ENCODE peak calls at places on chromosomes 3 and 15, in ten cellular contexts. One of them, this sample, is unnamed.
A peak's percentile ranks its signal among the peaks of the same experiment; 100 is the strongest.

GRCh38 chr3:114218578-114219185 is 18.7 kb downstream of the ZNF80 start:
- DNase-seq in HAP-1: no peak
- DNase-seq in pancreas: no peak
- DNase-seq in transverse colon: no peak
- DNase-seq in MM.1S: no peak
- DNase-seq in cardiac muscle cell: no peak
- DNase-seq in naive thymus-derived CD4-positive, alpha-beta T cell: no peak
- DNase-seq in GM23248: no peak
- DNase-seq in CD8-positive, alpha-beta T cell: no peak
- DNase-seq in endodermal cell: no peak
- DNase-seq in this sample: no peak

GRCh38 chr3:72320911-72321385 is 527.3 kb downstream of the SHQ1 start:
- DNase-seq in HAP-1: no peak
- DNase-seq in pancreas: no peak
- DNase-seq in transverse colon: no peak
- DNase-seq in MM.1S: no peak
- DNase-seq in cardiac muscle cell: no peak
- DNase-seq in naive thymus-derived CD4-positive, alpha-beta T cell: no peak
- DNase-seq in GM23248: no peak
- DNase-seq in CD8-positive, alpha-beta T cell: no peak
- DNase-seq in endodermal cell: no peak
- DNase-seq in this sample: no peak

GRCh38 chr3:169145551-169145950 is 518.0 kb downstream of the MECOM start:
- DNase-seq in HAP-1: no peak
- DNase-seq in pancreas: no peak
- DNase-seq in transverse colon: no peak
- DNase-seq in MM.1S: no peak
- DNase-seq in cardiac muscle cell: no peak
- DNase-seq in naive thymus-derived CD4-positive, alpha-beta T cell: no peak
- DNase-seq in GM23248: peak; percentile 5
- DNase-seq in CD8-positive, alpha-beta T cell: no peak
- DNase-seq in endodermal cell: no peak
- DNase-seq in this sample: no peak

GRCh38 chr3:74839591-74839990 is 225.1 kb upstream of the CNTN3 start:
- DNase-seq in HAP-1: no peak
- DNase-seq in pancreas: no peak
- DNase-seq in transverse colon: no peak
- DNase-seq in MM.1S: no peak
- DNase-seq in cardiac muscle cell: no peak
- DNase-seq in naive thymus-derived CD4-positive, alpha-beta T cell: no peak
- DNase-seq in GM23248: no peak
- DNase-seq in CD8-positive, alpha-beta T cell: no peak
- DNase-seq in endodermal cell: no peak
- DNase-seq in this sample: no peak

GRCh38 chr3:126538316-126538715 is 14.4 kb downstream of the CHST13 start:
- DNase-seq in HAP-1: no peak
- DNase-seq in pancreas: peak; percentile 5
- DNase-seq in transverse colon: peak; percentile 5
- DNase-seq in MM.1S: no peak
- DNase-seq in cardiac muscle cell: no peak
- DNase-seq in naive thymus-derived CD4-positive, alpha-beta T cell: no peak
- DNase-seq in GM23248: no peak
- DNase-seq in CD8-positive, alpha-beta T cell: no peak
- DNase-seq in endodermal cell: no peak
- DNase-seq in this sample: no peak

GRCh38 chr3:105042586-105042985 is 324.1 kb upstream of the ALCAM start:
- DNase-seq in HAP-1: no peak
- DNase-seq in pancreas: no peak
- DNase-seq in transverse colon: no peak
- DNase-seq in MM.1S: no peak
- DNase-seq in cardiac muscle cell: no peak
- DNase-seq in naive thymus-derived CD4-positive, alpha-beta T cell: no peak
- DNase-seq in GM23248: no peak
- DNase-seq in CD8-positive, alpha-beta T cell: no peak
- DNase-seq in endodermal cell: no peak
- DNase-seq in this sample: no peak

GRCh38 chr3:176663819-176664218 is 533.5 kb downstream of the TBL1XR1 start:
- DNase-seq in HAP-1: peak; percentile 10
- DNase-seq in pancreas: no peak
- DNase-seq in transverse colon: no peak
- DNase-seq in MM.1S: peak; percentile 72
- DNase-seq in cardiac muscle cell: peak; percentile 44
- DNase-seq in naive thymus-derived CD4-positive, alpha-beta T cell: no peak
- DNase-seq in GM23248: peak; percentile 82
- DNase-seq in CD8-positive, alpha-beta T cell: no peak
- DNase-seq in endodermal cell: no peak
- DNase-seq in this sample: no peak

GRCh38 chr15:57948554-57949289 is 116.8 kb downstream of the ALDH1A2 start:
- DNase-seq in HAP-1: no peak
- DNase-seq in pancreas: no peak
- DNase-seq in transverse colon: no peak
- DNase-seq in MM.1S: no peak
- DNase-seq in cardiac muscle cell: no peak
- DNase-seq in naive thymus-derived CD4-positive, alpha-beta T cell: no peak
- DNase-seq in GM23248: no peak
- DNase-seq in CD8-positive, alpha-beta T cell: no peak
- DNase-seq in endodermal cell: no peak
- DNase-seq in this sample: no peak

GRCh38 chr15:29103825-29104565 is 165.6 kb downstream of the NSMCE3 start:
- DNase-seq in HAP-1: no peak
- DNase-seq in pancreas: no peak
- DNase-seq in transverse colon: peak; percentile 58
- DNase-seq in MM.1S: no peak
- DNase-seq in cardiac muscle cell: peak; percentile 87
- DNase-seq in naive thymus-derived CD4-positive, alpha-beta T cell: peak; percentile 60
- DNase-seq in GM23248: peak; percentile 90
- DNase-seq in CD8-positive, alpha-beta T cell: peak; percentile 27
- DNase-seq in endodermal cell: peak; percentile 97
- DNase-seq in this sample: peak; percentile 57

GRCh38 chr15:68729789-68730201 is 90.9 kb downstream of the ANP32A start:
- DNase-seq in HAP-1: no peak
- DNase-seq in pancreas: no peak
- DNase-seq in transverse colon: no peak
- DNase-seq in MM.1S: no peak
- DNase-seq in cardiac muscle cell: no peak
- DNase-seq in naive thymus-derived CD4-positive, alpha-beta T cell: no peak
- DNase-seq in GM23248: peak; percentile 49
- DNase-seq in CD8-positive, alpha-beta T cell: no peak
- DNase-seq in endodermal cell: no peak
- DNase-seq in this sample: no peak

GRCh38 chr3:15630646-15631350 is 29.3 kb downstream of the BTD start:
- DNase-seq in HAP-1: no peak
- DNase-seq in pancreas: no peak
- DNase-seq in transverse colon: no peak
- DNase-seq in MM.1S: no peak
- DNase-seq in cardiac muscle cell: no peak
- DNase-seq in naive thymus-derived CD4-positive, alpha-beta T cell: no peak
- DNase-seq in GM23248: peak; percentile 85
- DNase-seq in CD8-positive, alpha-beta T cell: no peak
- DNase-seq in endodermal cell: no peak
- DNase-seq in this sample: peak; percentile 60
- H3K4me1 ChIP-seq in HAP-1: peaks cover 24% of the 10 kb centered on the region
- H3K4me1 ChIP-seq in pancreas: no peaks in the 10 kb centered on the region
- H3K4me1 ChIP-seq in transverse colon: peaks cover 6% of the 10 kb centered on the region
- H3K4me1 ChIP-seq in MM.1S: peaks cover 8% of the 10 kb centered on the region
- H3K4me1 ChIP-seq in cardiac muscle cell: no peaks in the 10 kb centered on the region
- H3K4me1 ChIP-seq in naive thymus-derived CD4-positive, alpha-beta T cell: peaks cover 6% of the 10 kb centered on the region
- H3K4me1 ChIP-seq in GM23248: peaks cover 47% of the 10 kb centered on the region
- H3K4me1 ChIP-seq in CD8-positive, alpha-beta T cell: peaks cover 4% of the 10 kb centered on the region
- H3K4me1 ChIP-seq in endodermal cell: no peaks in the 10 kb centered on the region
- H3K4me1 ChIP-seq in this sample: peaks cover 40% of the 10 kb centered on the region

DNA sequence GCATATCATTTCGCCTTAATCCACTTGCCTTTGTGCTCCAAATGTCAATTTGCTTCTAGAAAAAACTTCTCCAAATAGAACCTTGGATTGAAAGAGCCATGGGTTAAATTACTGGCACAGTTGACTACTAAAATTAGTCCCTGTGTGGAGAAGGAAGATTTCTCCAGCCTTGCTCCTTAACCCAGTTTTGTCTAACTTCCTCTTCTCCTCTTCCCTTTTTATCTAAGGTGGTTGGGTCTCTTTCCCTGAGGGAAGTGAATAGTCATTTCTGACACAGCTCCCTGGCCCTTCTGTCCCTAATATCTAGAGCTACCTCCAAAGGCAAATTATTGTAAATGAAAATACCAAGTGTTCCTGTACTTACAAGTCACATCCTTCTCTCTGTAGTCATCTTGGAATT is 527.9 kb upstream of the TBL1XR1 start:
- DNase-seq in HAP-1: no peak
- DNase-seq in pancreas: no peak
- DNase-seq in transverse colon: no peak
- DNase-seq in MM.1S: no peak
- DNase-seq in cardiac muscle cell: no peak
- DNase-seq in naive thymus-derived CD4-positive, alpha-beta T cell: no peak
- DNase-seq in GM23248: no peak
- DNase-seq in CD8-positive, alpha-beta T cell: no peak
- DNase-seq in endodermal cell: no peak
- DNase-seq in this sample: no peak
- H3K4me1 ChIP-seq in HAP-1: no peaks in the 10 kb centered on the region
- H3K4me1 ChIP-seq in pancreas: no peaks in the 10 kb centered on the region
- H3K4me1 ChIP-seq in transverse colon: peaks cover 5% of the 10 kb centered on the region
- H3K4me1 ChIP-seq in MM.1S: no peaks in the 10 kb centered on the region
- H3K4me1 ChIP-seq in cardiac muscle cell: peaks cover 6% of the 10 kb centered on the region
- H3K4me1 ChIP-seq in naive thymus-derived CD4-positive, alpha-beta T cell: peaks cover 5% of the 10 kb centered on the region
- H3K4me1 ChIP-seq in GM23248: no peaks in the 10 kb centered on the region
- H3K4me1 ChIP-seq in CD8-positive, alpha-beta T cell: no peaks in the 10 kb centered on the region
- H3K4me1 ChIP-seq in endodermal cell: no peaks in the 10 kb centered on the region
- H3K4me1 ChIP-seq in this sample: no peaks in the 10 kb centered on the region

GRCh38 chr15:78065284-78065872 is 12.1 kb downstream of the TBC1D2B start:
- DNase-seq in HAP-1: no peak
- DNase-seq in pancreas: peak; percentile 63
- DNase-seq in transverse colon: peak; percentile 66
- DNase-seq in MM.1S: peak; percentile 67
- DNase-seq in cardiac muscle cell: no peak
- DNase-seq in naive thymus-derived CD4-positive, alpha-beta T cell: no peak
- DNase-seq in GM23248: peak; percentile 99
- DNase-seq in CD8-positive, alpha-beta T cell: no peak
- DNase-seq in endodermal cell: no peak
- DNase-seq in this sample: peak; percentile 86
- H3K4me1 ChIP-seq in HAP-1: peaks cover 43% of the 10 kb centered on the region
- H3K4me1 ChIP-seq in pancreas: peaks cover 45% of the 10 kb centered on the region
- H3K4me1 ChIP-seq in transverse colon: peaks cover 59% of the 10 kb centered on the region
- H3K4me1 ChIP-seq in MM.1S: peaks cover 75% of the 10 kb centered on the region
- H3K4me1 ChIP-seq in cardiac muscle cell: peaks cover 8% of the 10 kb centered on the region
- H3K4me1 ChIP-seq in naive thymus-derived CD4-positive, alpha-beta T cell: peaks cover 82% of the 10 kb centered on the region
- H3K4me1 ChIP-seq in GM23248: peaks cover 85% of the 10 kb centered on the region
- H3K4me1 ChIP-seq in CD8-positive, alpha-beta T cell: peaks cover 87% of the 10 kb centered on the region
- H3K4me1 ChIP-seq in endodermal cell: peaks cover 2% of the 10 kb centered on the region
- H3K4me1 ChIP-seq in this sample: peaks cover 93% of the 10 kb centered on the region

GRCh38 chr3:162021206-162021605 is 524.6 kb downstream of the OTOL1 start:
- DNase-seq in HAP-1: no peak
- DNase-seq in pancreas: no peak
- DNase-seq in transverse colon: no peak
- DNase-seq in MM.1S: no peak
- DNase-seq in cardiac muscle cell: no peak
- DNase-seq in naive thymus-derived CD4-positive, alpha-beta T cell: no peak
- DNase-seq in GM23248: no peak
- DNase-seq in CD8-positive, alpha-beta T cell: no peak
- DNase-seq in endodermal cell: no peak
- DNase-seq in this sample: no peak

GRCh38 chr3:162022931-162023330 is 526.3 kb downstream of the OTOL1 start:
- DNase-seq in HAP-1: no peak
- DNase-seq in pancreas: no peak
- DNase-seq in transverse colon: no peak
- DNase-seq in MM.1S: no peak
- DNase-seq in cardiac muscle cell: no peak
- DNase-seq in naive thymus-derived CD4-positive, alpha-beta T cell: no peak
- DNase-seq in GM23248: no peak
- DNase-seq in CD8-positive, alpha-beta T cell: no peak
- DNase-seq in endodermal cell: no peak
- DNase-seq in this sample: no peak
- H3K4me1 ChIP-seq in HAP-1: no peaks in the 10 kb centered on the region
- H3K4me1 ChIP-seq in pancreas: no peaks in the 10 kb centered on the region
- H3K4me1 ChIP-seq in transverse colon: no peaks in the 10 kb centered on the region
- H3K4me1 ChIP-seq in MM.1S: no peaks in the 10 kb centered on the region
- H3K4me1 ChIP-seq in cardiac muscle cell: no peaks in the 10 kb centered on the region
- H3K4me1 ChIP-seq in naive thymus-derived CD4-positive, alpha-beta T cell: no peaks in the 10 kb centered on the region
- H3K4me1 ChIP-seq in GM23248: no peaks in the 10 kb centered on the region
- H3K4me1 ChIP-seq in CD8-positive, alpha-beta T cell: no peaks in the 10 kb centered on the region
- H3K4me1 ChIP-seq in endodermal cell: no peaks in the 10 kb centered on the region
- H3K4me1 ChIP-seq in this sample: no peaks in the 10 kb centered on the region